ENCODE peak calls at places on chromosomes 6 and 20, in ten cellular contexts. N is adrenal gland, Y is gastrocnemius medialis, B is heart left ventricle, X is suprapubic skin, A is A549, T is tibial nerve, U is stomach, H is Peyer's patch, Q is transverse colon. J is an unnamed sample.

GRCh38 chr20:46324960-46325703 is 16.8 kb upstream of the CDH22 start:
- DNase-seq in A (peak; percentile 56), B (no peak), T (no peak), Q (no peak), X (no peak), U (peak; percentile 37), H (no peak), Y (no peak), N (no peak), J (peak; percentile 33)

GRCh38 chr6:112839525-112839961 is 492.4 kb downstream of the RFPL4B start:
- DNase-seq in Q (no peak), N (no peak), X (no peak), A (no peak), T (no peak), B (no peak), Y (no peak), H (no peak), U (no peak), J (no peak)

GRCh38 chr6:12136905-12137304 is 124.8 kb downstream of the HIVEP1 start:
- DNase-seq in U (no peak), N (no peak), X (no peak), H (no peak), Q (no peak), A (no peak), T (no peak), B (no peak), Y (no peak), J (no peak)

GRCh38 chr6:43750622-43751021 is 19.4 kb upstream of the VEGFA start:
- DNase-seq in H (no peak), Y (no peak), U (no peak), X (no peak), N (no peak), A (no peak), Q (no peak), B (no peak), T (no peak), J (no peak)

GRCh38 chr20:36941403-36941835 is 10.1 kb downstream of the SAMHD1 start:
- DNase-seq in H (peak; percentile 4), U (no peak), Q (peak; percentile 12), B (no peak), X (no peak), T (no peak), N (no peak), A (no peak), Y (no peak), J (no peak)

GRCh38 chr6:93407186-93407585 is 12.2 kb downstream of the EPHA7 start:
- DNase-seq in H (no peak), U (no peak), Q (no peak), T (no peak), A (no peak), Y (no peak), N (no peak), X (no peak), B (no peak), J (no peak)

GRCh38 chr20:60718743-60719142 is 533.3 kb upstream of the CDH4 start:
- DNase-seq in X (no peak), U (no peak), Y (no peak), N (no peak), Q (no peak), B (no peak), T (no peak), A (no peak), H (no peak), J (peak; percentile 20)

GRCh38 chr6:34115396-34116314 is 30.2 kb downstream of the GRM4 start:
- DNase-seq in B (no peak), U (no peak), H (no peak), Y (no peak), Q (no peak), N (no peak), X (no peak), T (no peak), A (no peak), J (peak; percentile 41)

GRCh38 chr6:127592964-127593363 is 16.0 kb downstream of the C6orf58 start:
- DNase-seq in B (no peak), X (no peak), T (no peak), Y (no peak), H (no peak), Q (no peak), N (no peak), U (no peak), A (no peak), J (no peak)

GRCh38 chr20:37416202-37417145 is 70.5 kb downstream of the SRC start:
- DNase-seq in X (no peak), A (no peak), N (no peak), Y (no peak), U (no peak), B (no peak), T (no peak), H (no peak), Q (no peak), J (no peak)

GRCh38 chr6:89506716-89507597 is 74.0 kb downstream of the ANKRD6 start:
- DNase-seq in Y (no peak), N (no peak), B (no peak), Q (no peak), X (no peak), U (no peak), H (no peak), T (no peak), A (no peak), J (no peak)

GRCh38 chr20:46130534-46130933 is 12.4 kb downstream of the CD40 start:
- DNase-seq in N (no peak), U (no peak), A (no peak), B (no peak), T (no peak), H (peak; percentile 15), X (peak; percentile 44), Q (no peak), Y (peak; percentile 5), J (peak; percentile 81)

GRCh38 chr6:102799051-102799450 is 1405.5 kb downstream of the GRIK2 start:
- DNase-seq in Y (no peak), X (no peak), T (no peak), A (no peak), N (no peak), B (no peak), H (no peak), Q (no peak), U (no peak), J (no peak)

GRCh38 chr20:33010674-33011449 is 3.4 kb downstream of the BPIFB2 start:
- DNase-seq in Q (no peak), T (no peak), A (no peak), Y (no peak), X (no peak), H (no peak), B (peak; percentile 12), U (no peak), N (no peak), J (peak; percentile 7)

GRCh38 chr20:32278199-32278643 is 770 bp downstream of the KIF3B start:
- DNase-seq in N (no peak), Y (no peak), T (no peak), U (no peak), H (no peak), Q (no peak), X (no peak), A (no peak), B (no peak), J (no peak)

GRCh38 chr6:137967689-137968467 is 100.8 kb downstream of the TNFAIP3 start:
- DNase-seq in T (no peak), X (no peak), H (no peak), B (no peak), Q (no peak), A (no peak), Y (no peak), N (no peak), U (no peak), J (no peak)

GRCh38 chr6:137962725-137963124 is 95.7 kb downstream of the TNFAIP3 start:
- DNase-seq in B (no peak), U (no peak), H (no peak), N (no peak), A (no peak), T (no peak), X (no peak), Q (no peak), Y (no peak), J (no peak)

GRCh38 chr6:137968468-137968804 is 101.4 kb downstream of the TNFAIP3 start:
- DNase-seq in Q (no peak), A (no peak), Y (no peak), B (no peak), X (no peak), U (no peak), T (no peak), N (no peak), H (no peak), J (no peak)

GRCh38 chr6:137968901-137969300 is 101.8 kb downstream of the TNFAIP3 start:
- DNase-seq in U (no peak), Y (no peak), H (no peak), B (no peak), A (no peak), T (no peak), Q (no peak), N (no peak), X (no peak), J (no peak)

DNA sequence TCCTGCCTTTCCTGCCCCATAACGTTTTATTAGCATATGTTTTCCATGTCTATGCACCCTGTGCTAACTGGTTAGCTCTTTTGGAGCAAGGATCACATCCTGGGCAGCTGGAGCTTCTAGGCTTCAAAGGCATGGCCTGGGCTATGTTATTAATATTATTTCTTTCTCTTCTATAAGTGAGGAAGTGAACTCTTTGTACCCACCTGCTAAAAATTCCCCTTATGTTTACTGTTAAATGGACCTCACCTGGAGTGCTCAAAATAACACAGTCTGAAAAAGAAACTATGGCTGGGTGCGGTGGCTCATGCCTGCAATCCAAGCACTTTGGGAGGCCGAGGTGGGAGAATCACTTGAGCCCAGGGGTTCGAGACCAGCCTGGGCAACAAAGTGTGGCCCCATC is 97.8 kb downstream of the TNFAIP3 start:
- DNase-seq in Y (no peak), Q (no peak), X (no peak), N (no peak), T (no peak), A (no peak), H (no peak), U (no peak), B (no peak), J (no peak)
- H3K4me1 ChIP-seq in Y (no peaks in the 10 kb centered on the region), Q (no peaks in the 10 kb centered on the region), X (peaks cover 3% of the 10 kb centered on the region), N (no peaks in the 10 kb centered on the region), T (no peaks in the 10 kb centered on the region), A (no peaks in the 10 kb centered on the region), H (no peaks in the 10 kb centered on the region), U (no peaks in the 10 kb centered on the region), B (no peaks in the 10 kb centered on the region), J (no peaks in the 10 kb centered on the region)

GRCh38 chr20:62794007-62794724 is 2.1 kb upstream of the MRGBP start:
- DNase-seq in T (peak; percentile 94), A (peak; percentile 97), N (peak; percentile 96), Q (peak; percentile 97), H (peak; percentile 99), X (peak; percentile 98), Y (peak; percentile 92), U (peak; percentile 95), B (peak; percentile 100), J (peak; percentile 97)
- TF ChIP-seq POLR2A in T (peak; percentile 95), A (peak; percentile 67), N (peak; percentile 77), Q (peak; percentile 81), H (peak; percentile 58), X (peak; percentile 9), Y (peak; percentile 93), U (peak; percentile 40), B (peak; percentile 93), J (no peak)

GRCh38 chr20:47328841-47329448 is 27.6 kb downstream of the ZMYND8 start:
- DNase-seq in Y (no peak), U (peak; percentile 61), T (no peak), A (no peak), X (no peak), N (no peak), Q (peak; percentile 53), H (peak; percentile 39), B (no peak), J (no peak)
- H3K4me1 ChIP-seq in Y (peaks cover 48% of the 10 kb centered on the region), U (peaks cover 98% of the 10 kb centered on the region), T (peaks cover 9% of the 10 kb centered on the region), A (peaks cover 91% of the 10 kb centered on the region), X (peaks cover 66% of the 10 kb centered on the region), N (peaks cover 79% of the 10 kb centered on the region), Q (peaks cover 50% of the 10 kb centered on the region), H (peaks cover 4% of the 10 kb centered on the region), B (peaks cover 64% of the 10 kb centered on the region), J (peaks cover 55% of the 10 kb centered on the region)

GRCh38 chr20:57450419-57450818 is 59.2 kb downstream of the RBM38 start:
- DNase-seq in T (no peak), U (peak; percentile 51), A (no peak), H (no peak), Y (peak; percentile 36), N (peak; percentile 55), B (peak; percentile 76), Q (peak; percentile 52), X (no peak), J (no peak)
- TF ChIP-seq POLR2A in T (no peak), U (no peak), A (no peak), H (no peak), Y (no peak), N (no peak), B (no peak), Q (no peak), X (no peak), J (no peak)

J was measured in thyroid gland.